ENCODE peak calls at places on chromosomes 16 and 17, in four cellular contexts. One of them, this sample, is unnamed.

GRCh38 chr17:63421681-63422645 is 24.1 kb downstream of the CYB561 start:
- DNase-seq in OCI-LY7: no peak
- DNase-seq in HCT116: no peak
- DNase-seq in neural progenitor cell: no peak
- DNase-seq in this sample: no peak

GRCh38 chr17:48251950-48252349 is 144.4 kb downstream of the SNX11 start:
- DNase-seq in OCI-LY7: no peak
- DNase-seq in HCT116: no peak
- DNase-seq in neural progenitor cell: no peak
- DNase-seq in this sample: no peak

GRCh38 chr16:48384982-48385271 is 286 bp downstream of the SIAH1 start:
- DNase-seq in OCI-LY7: no peak
- DNase-seq in HCT116: no peak
- DNase-seq in neural progenitor cell: no peak
- DNase-seq in this sample: peak

GRCh38 chr16:85832578-85833539 is 33.4 kb downstream of the COX4I1 start:
- DNase-seq in OCI-LY7: peak
- DNase-seq in HCT116: no peak
- DNase-seq in neural progenitor cell: no peak
- DNase-seq in this sample: no peak

GRCh38 chr16:89586853-89587252 is 11.3 kb downstream of the CPNE7 start:
- DNase-seq in OCI-LY7: no peak
- DNase-seq in HCT116: no peak
- DNase-seq in neural progenitor cell: no peak
- DNase-seq in this sample: no peak

GRCh38 chr16:88088161-88088581 is 136.9 kb downstream of the BANP start:
- DNase-seq in OCI-LY7: no peak
- DNase-seq in HCT116: no peak
- DNase-seq in neural progenitor cell: peak
- DNase-seq in this sample: no peak

GRCh38 chr17:77708936-77709335 is 249.6 kb upstream of the TNRC6C start:
- DNase-seq in OCI-LY7: no peak
- DNase-seq in HCT116: no peak
- DNase-seq in neural progenitor cell: no peak
- DNase-seq in this sample: no peak

GRCh38 chr17:35372846-35373531 is 432 bp downstream of the SLFN11 start:
- DNase-seq in OCI-LY7: no peak
- DNase-seq in HCT116: no peak
- DNase-seq in neural progenitor cell: peak
- DNase-seq in this sample: peak

GRCh38 chr17:28973414-28973813 is 22.1 kb upstream of the PHF12 start:
- DNase-seq in OCI-LY7: no peak
- DNase-seq in HCT116: no peak
- DNase-seq in neural progenitor cell: no peak
- DNase-seq in this sample: no peak

GRCh38 chr16:69311533-69312388 is 611 bp downstream of the VPS4A start:
- DNase-seq in OCI-LY7: peak
- DNase-seq in HCT116: no peak
- DNase-seq in neural progenitor cell: peak
- DNase-seq in this sample: peak

GRCh38 chr17:50904522-50905459 is 38.6 kb upstream of the TOB1 start:
- DNase-seq in OCI-LY7: peak
- DNase-seq in HCT116: no peak
- DNase-seq in neural progenitor cell: peak
- DNase-seq in this sample: no peak

GRCh38 chr17:73139296-73139695 is 25.5 kb upstream of the SSTR2 start:
- DNase-seq in OCI-LY7: no peak
- DNase-seq in HCT116: no peak
- DNase-seq in neural progenitor cell: no peak
- DNase-seq in this sample: no peak

GRCh38 chr16:31064882-31065461 is 9.1 kb downstream of the ZNF668 start:
- DNase-seq in OCI-LY7: no peak
- DNase-seq in HCT116: no peak
- DNase-seq in neural progenitor cell: peak
- DNase-seq in this sample: no peak

GRCh38 chr17:49566668-49567071 is 9.0 kb upstream of the NXPH3 start:
- DNase-seq in OCI-LY7: no peak
- DNase-seq in HCT116: no peak
- DNase-seq in neural progenitor cell: no peak
- DNase-seq in this sample: no peak

GRCh38 chr16:68884867-68885266 is 41.5 kb downstream of the TANGO6 start:
- DNase-seq in OCI-LY7: no peak
- DNase-seq in HCT116: no peak
- DNase-seq in neural progenitor cell: no peak
- DNase-seq in this sample: no peak

GRCh38 chr17:43104665-43105064 is 20.5 kb downstream of the BRCA1 start:
- DNase-seq in OCI-LY7: no peak
- DNase-seq in HCT116: no peak
- DNase-seq in neural progenitor cell: no peak
- DNase-seq in this sample: no peak

GRCh38 chr17:14470417-14470816 is 169.5 kb downstream of the HS3ST3B1 start:
- DNase-seq in OCI-LY7: no peak
- DNase-seq in HCT116: no peak
- DNase-seq in neural progenitor cell: no peak
- DNase-seq in this sample: no peak

GRCh38 chr16:14334366-14335105 is 263.4 kb downstream of the MRTFB start:
- DNase-seq in OCI-LY7: no peak
- DNase-seq in HCT116: no peak
- DNase-seq in neural progenitor cell: no peak
- DNase-seq in this sample: no peak

GRCh38 chr16:47928008-47928407 is 227.8 kb downstream of the ABCC12 start:
- DNase-seq in OCI-LY7: peak
- DNase-seq in HCT116: peak
- DNase-seq in neural progenitor cell: no peak
- DNase-seq in this sample: peak

GRCh38 chr16:29675811-29676643 is 3.0 kb upstream of the QPRT start:
- DNase-seq in OCI-LY7: peak
- DNase-seq in HCT116: peak
- DNase-seq in neural progenitor cell: peak
- DNase-seq in this sample: peak

GRCh38 chr17:6638046-6638908 is 2.2 kb downstream of the KIAA0753 start:
- DNase-seq in OCI-LY7: no peak
- DNase-seq in HCT116: no peak
- DNase-seq in neural progenitor cell: no peak
- DNase-seq in this sample: no peak

GRCh38 chr17:6640536-6641373 is at the start of the genes KIAA0753 and TXNDC17:
- DNase-seq in OCI-LY7: peak
- DNase-seq in HCT116: peak
- DNase-seq in neural progenitor cell: peak
- DNase-seq in this sample: peak

GRCh38 chr17:6641374-6641818 is 536 bp downstream of the TXNDC17 start:
- DNase-seq in OCI-LY7: peak
- DNase-seq in HCT116: no peak
- DNase-seq in neural progenitor cell: no peak
- DNase-seq in this sample: no peak

GRCh38 chr17:6639014-6639650 is 1.4 kb downstream of the KIAA0753 start:
- DNase-seq in OCI-LY7: no peak
- DNase-seq in HCT116: no peak
- DNase-seq in neural progenitor cell: no peak
- DNase-seq in this sample: peak

GRCh38 chr17:6639651-6640535 is 618 bp downstream of the KIAA0753 start:
- DNase-seq in OCI-LY7: peak
- DNase-seq in HCT116: no peak
- DNase-seq in neural progenitor cell: peak
- DNase-seq in this sample: peak
- TF ChIP-seq EZH2phosphoT487 in OCI-LY7: no peak
- TF ChIP-seq EZH2phosphoT487 in HCT116: no peak
- TF ChIP-seq EZH2phosphoT487 in neural progenitor cell: peak
- TF ChIP-seq EZH2phosphoT487 in this sample: no peak

GRCh38 chr17:79623786-79624657 is 13.2 kb upstream of the RBFOX3 start:
- DNase-seq in OCI-LY7: no peak
- DNase-seq in HCT116: no peak
- DNase-seq in neural progenitor cell: no peak
- DNase-seq in this sample: no peak
- TF ChIP-seq EZH2phosphoT487 in OCI-LY7: no peak
- TF ChIP-seq EZH2phosphoT487 in HCT116: no peak
- TF ChIP-seq EZH2phosphoT487 in neural progenitor cell: no peak
- TF ChIP-seq EZH2phosphoT487 in this sample: no peak

DNA sequence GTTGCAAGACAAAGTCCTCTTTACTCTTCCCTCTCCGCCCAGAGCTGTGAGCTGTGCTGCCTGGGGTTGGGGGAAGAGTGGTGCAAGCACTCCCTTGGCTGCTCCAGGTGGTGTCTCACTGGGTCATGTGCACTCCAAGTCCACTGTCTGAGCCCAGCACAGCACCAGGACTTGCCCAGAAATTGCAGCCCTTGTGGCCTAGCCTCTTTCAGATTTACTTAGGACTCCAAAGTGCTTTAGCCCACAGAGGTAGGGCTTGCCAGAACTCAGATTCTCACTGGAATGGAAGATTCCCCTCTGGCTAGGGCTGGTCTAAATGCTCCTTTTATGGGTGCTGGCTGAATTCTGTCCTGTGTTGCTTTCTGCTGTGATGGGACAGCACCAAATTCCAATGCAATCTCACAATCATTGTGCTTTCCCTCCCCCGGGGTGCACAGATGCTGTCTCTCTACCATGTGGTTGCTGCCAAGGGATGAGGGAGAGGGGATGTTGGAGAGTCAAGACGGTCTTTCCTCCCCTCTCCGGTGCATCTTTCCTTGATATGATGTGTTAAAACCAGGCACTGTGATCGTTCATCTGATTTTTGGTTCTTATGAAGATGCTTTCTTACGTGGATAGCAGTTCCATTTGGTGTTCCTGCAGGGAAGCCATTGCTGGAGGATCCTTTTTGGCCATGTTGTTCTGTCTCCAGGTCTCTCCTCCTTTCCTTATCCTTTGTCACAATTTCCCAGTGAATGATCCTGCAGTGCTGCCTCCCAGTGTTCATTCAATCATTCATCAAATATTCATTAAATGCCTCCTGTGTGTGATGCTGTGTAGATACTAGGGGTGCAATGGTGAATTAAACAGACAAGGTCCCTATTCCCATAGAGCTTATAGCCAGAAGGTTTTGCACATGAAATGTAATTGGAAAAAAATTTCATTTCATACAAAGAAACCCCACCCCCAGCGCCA is 216.3 kb downstream of the SPECC1 start:
- DNase-seq in OCI-LY7: no peak
- DNase-seq in HCT116: no peak
- DNase-seq in neural progenitor cell: no peak
- DNase-seq in this sample: peak
- TF ChIP-seq EZH2phosphoT487 in OCI-LY7: no peak
- TF ChIP-seq EZH2phosphoT487 in HCT116: no peak
- TF ChIP-seq EZH2phosphoT487 in neural progenitor cell: no peak
- TF ChIP-seq EZH2phosphoT487 in this sample: no peak

GRCh38 chr17:75557075-75557851 is 30.3 kb upstream of the MYO15B start:
- DNase-seq in OCI-LY7: no peak
- DNase-seq in HCT116: no peak
- DNase-seq in neural progenitor cell: no peak
- DNase-seq in this sample: no peak
- TF ChIP-seq EZH2phosphoT487 in OCI-LY7: no peak
- TF ChIP-seq EZH2phosphoT487 in HCT116: no peak
- TF ChIP-seq EZH2phosphoT487 in neural progenitor cell: no peak
- TF ChIP-seq EZH2phosphoT487 in this sample: no peak

GRCh38 chr17:27546624-27547300 is 84.2 kb upstream of the LGALS9 start:
- DNase-seq in OCI-LY7: no peak
- DNase-seq in HCT116: no peak
- DNase-seq in neural progenitor cell: no peak
- DNase-seq in this sample: no peak
- TF ChIP-seq EZH2phosphoT487 in OCI-LY7: no peak
- TF ChIP-seq EZH2phosphoT487 in HCT116: no peak
- TF ChIP-seq EZH2phosphoT487 in neural progenitor cell: no peak
- TF ChIP-seq EZH2phosphoT487 in this sample: no peak

GRCh38 chr16:1572664-1573063 is 39.2 kb downstream of the TMEM204 start:
- DNase-seq in OCI-LY7: no peak
- DNase-seq in HCT116: no peak
- DNase-seq in neural progenitor cell: no peak
- DNase-seq in this sample: no peak
- TF ChIP-seq EZH2phosphoT487 in OCI-LY7: no peak
- TF ChIP-seq EZH2phosphoT487 in HCT116: no peak
- TF ChIP-seq EZH2phosphoT487 in neural progenitor cell: no peak
- TF ChIP-seq EZH2phosphoT487 in this sample: no peak

GRCh38 chr17:40320771-40321501 is 12.0 kb downstream of the RARA start:
- DNase-seq in OCI-LY7: no peak
- DNase-seq in HCT116: no peak
- DNase-seq in neural progenitor cell: no peak
- DNase-seq in this sample: no peak
- TF ChIP-seq EZH2phosphoT487 in OCI-LY7: no peak
- TF ChIP-seq EZH2phosphoT487 in HCT116: no peak
- TF ChIP-seq EZH2phosphoT487 in neural progenitor cell: no peak
- TF ChIP-seq EZH2phosphoT487 in this sample: no peak

This sample was measured in GM23338.